ENCODE peak calls at places on chromosomes 6 and 20, in five cellular contexts. X, U, G, H and V are unnamed samples.

GRCh38 chr6:121596441-121596840 is 161.0 kb downstream of the GJA1 start:
- DNase-seq in G (no peak), U (no peak), H (no peak), X (no peak), V (no peak)

GRCh38 chr6:44342489-44342888 is at the start of gene SPATS1:
- DNase-seq in X (peak; percentile 25), G (peak; percentile 29), H (no peak), U (peak; percentile 66), V (no peak)

GRCh38 chr6:137927777-137928218 is 60.7 kb downstream of the TNFAIP3 start:
- DNase-seq in H (no peak), X (no peak), U (peak; percentile 51), G (peak; percentile 7), V (no peak)

GRCh38 chr6:82144007-82144851 is 103.3 kb downstream of the IBTK start:
- DNase-seq in H (peak; percentile 47), U (peak; percentile 53), G (peak; percentile 30), X (peak; percentile 36), V (peak; percentile 49)

GRCh38 chr6:42260972-42261371 is 43.3 kb upstream of the MRPS10 start:
- DNase-seq in G (peak; percentile 22), X (no peak), U (no peak), H (peak; percentile 52), V (no peak)

GRCh38 chr6:4802312-4802935 is 26.2 kb downstream of the CDYL start:
- DNase-seq in U (no peak), X (no peak), H (no peak), G (no peak), V (no peak)

GRCh38 chr6:170212051-170212756 is 78.7 kb downstream of the DLL1 start:
- DNase-seq in G (peak; percentile 1), X (peak; percentile 3), H (no peak), U (no peak), V (peak; percentile 35)

GRCh38 chr20:5705827-5706226 is 44.4 kb upstream of the SHLD1 start:
- DNase-seq in U (no peak), G (no peak), X (no peak), H (no peak), V (no peak)

GRCh38 chr20:53654932-53655674 is 61.5 kb upstream of the ZNF217 start:
- DNase-seq in H (no peak), U (peak; percentile 68), X (no peak), G (peak; percentile 58), V (no peak)

GRCh38 chr20:40144581-40144980 is 544.5 kb downstream of the MAFB start:
- DNase-seq in H (no peak), G (peak; percentile 37), U (no peak), X (no peak), V (no peak)

GRCh38 chr6:40887079-40887822 is 151.8 kb downstream of the UNC5CL start:
- DNase-seq in H (no peak), U (no peak), X (no peak), G (no peak), V (no peak)
- H3K4me1 ChIP-seq in H (no peaks in the 10 kb centered on the region), U (no peaks in the 10 kb centered on the region), X (no peaks in the 10 kb centered on the region), G (peaks cover 10% of the 10 kb centered on the region), V (no peaks in the 10 kb centered on the region)

DNA sequence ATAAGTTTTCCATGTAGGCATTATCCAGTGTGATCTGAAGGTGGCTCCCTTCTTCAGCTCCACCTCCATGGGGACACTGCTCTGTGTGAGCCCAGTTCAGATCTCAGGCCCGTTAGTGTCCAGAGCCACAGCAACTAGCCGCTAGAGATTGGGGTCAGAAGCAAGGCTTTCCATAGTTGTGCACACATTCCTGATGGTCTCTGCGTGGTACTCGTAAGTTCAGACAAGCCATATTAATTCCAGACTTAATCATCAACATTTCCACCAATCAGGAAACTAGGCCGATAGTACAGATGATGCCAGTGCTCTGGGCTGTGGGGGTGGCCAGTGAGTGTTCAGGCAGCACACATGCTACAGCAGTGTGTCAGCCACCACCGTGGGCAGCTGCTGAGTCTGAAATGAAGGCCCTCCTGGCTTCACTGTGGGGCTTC is 17.5 kb upstream of the SYNCRIP start:
- DNase-seq in X (no peak), H (peak; percentile 40), G (no peak), U (no peak), V (peak; percentile 73)
- H3K4me3 ChIP-seq in X (no peak overlapping the region), H (no peak overlapping the region), G (no peak overlapping the region), U (no peak overlapping the region), V (no peak overlapping the region)

GRCh38 chr20:8019178-8019997 is at the start of gene TMX4:
- DNase-seq in H (peak; percentile 95), G (peak; percentile 99), U (peak; percentile 99), X (peak; percentile 98), V (peak; percentile 96)
- H3K4me1 ChIP-seq in H (peaks cover 9% of the 10 kb centered on the region), G (peaks cover 9% of the 10 kb centered on the region), U (no peaks in the 10 kb centered on the region), X (no peaks in the 10 kb centered on the region), V (peaks cover 15% of the 10 kb centered on the region)

GRCh38 chr6:36340671-36341454 is 4.2 kb upstream of the BNIP5 start:
- DNase-seq in G (peak; percentile 77), X (peak; percentile 74), U (peak; percentile 85), H (peak; percentile 60), V (no peak)
- H3K4me3 ChIP-seq in G (no peak overlapping the region), X (peak overlapping the region; percentile 28), U (no peak overlapping the region), H (peak overlapping the region; percentile 21), V (no peak overlapping the region)